ENCODE peak calls at places on chromosomes 3 and 15, in ten cellular contexts. Z, O, H, Y, U, D, T, I, F and E are unnamed samples.

GRCh38 chr3:134364061-134364935 is 9.9 kb downstream of the AMOTL2 start:
- DNase-seq in Z (peak), O (peak), H (no peak), Y (peak), U (peak), D (peak), T (peak), I (peak), F (peak), E (peak)

GRCh38 chr15:91224750-91225380 is 124.8 kb downstream of the SV2B start:
- DNase-seq in Z (no peak), O (no peak), H (peak), Y (no peak), U (peak), D (peak), T (no peak), I (peak), F (peak), E (peak)

GRCh38 chr3:160464321-160464720 is 14.7 kb upstream of the TRIM59 start:
- DNase-seq in Z (no peak), O (no peak), H (no peak), Y (no peak), U (no peak), D (no peak), T (no peak), I (no peak), F (no peak), E (no peak)

GRCh38 chr3:41117398-41117870 is 81.9 kb upstream of the CTNNB1 start:
- DNase-seq in Z (peak), O (peak), H (peak), Y (peak), U (peak), D (peak), T (peak), I (peak), F (peak), E (peak)

GRCh38 chr3:196662033-196662432 is 22.5 kb downstream of the NRROS start:
- DNase-seq in Z (no peak), O (no peak), H (no peak), Y (no peak), U (no peak), D (no peak), T (no peak), I (no peak), F (no peak), E (no peak)

GRCh38 chr3:43238801-43239200 is 47.5 kb upstream of the SNRK start:
- DNase-seq in Z (no peak), O (no peak), H (no peak), Y (no peak), U (no peak), D (no peak), T (no peak), I (no peak), F (no peak), E (peak)

GRCh38 chr3:47003461-47004368 is 24.2 kb downstream of the NBEAL2 start:
- DNase-seq in Z (no peak), O (no peak), H (no peak), Y (peak), U (no peak), D (no peak), T (no peak), I (no peak), F (no peak), E (no peak)

GRCh38 chr3:42660131-42660715 is 6.7 kb downstream of the ZBTB47 start:
- DNase-seq in Z (no peak), O (no peak), H (no peak), Y (peak), U (peak), D (no peak), T (no peak), I (no peak), F (peak), E (no peak)

GRCh38 chr15:75844629-75845390 is 1.6 kb downstream of the UBE2Q2 start:
- DNase-seq in Z (no peak), O (no peak), H (no peak), Y (no peak), U (no peak), D (no peak), T (no peak), I (no peak), F (no peak), E (no peak)

GRCh38 chr3:192122832-192123594 is 604.3 kb downstream of the FGF12 start:
- DNase-seq in Z (no peak), O (no peak), H (peak), Y (no peak), U (no peak), D (peak), T (no peak), I (no peak), F (no peak), E (no peak)

GRCh38 chr15:88651293-88651692 is 12.5 kb downstream of the ISG20 start:
- DNase-seq in Z (no peak), O (no peak), H (no peak), Y (no peak), U (peak), D (no peak), T (no peak), I (no peak), F (no peak), E (no peak)

GRCh38 chr3:54954019-54954418 is 26.2 kb upstream of the LRTM1 start:
- DNase-seq in Z (no peak), O (peak), H (no peak), Y (no peak), U (peak), D (no peak), T (no peak), I (peak), F (peak), E (peak)

GRCh38 chr3:189365609-189366564 is 194.1 kb downstream of the TPRG1 start:
- DNase-seq in Z (peak), O (no peak), H (no peak), Y (no peak), U (no peak), D (peak), T (no peak), I (no peak), F (no peak), E (no peak)

GRCh38 chr3:125589743-125590142 is 5.6 kb downstream of the OSBPL11 start:
- DNase-seq in Z (no peak), O (no peak), H (no peak), Y (no peak), U (no peak), D (peak), T (no peak), I (no peak), F (no peak), E (no peak)

GRCh38 chr3:138944842-138945645 is 1.9 kb downstream of the FOXL2 start:
- DNase-seq in Z (no peak), O (no peak), H (no peak), Y (no peak), U (no peak), D (peak), T (no peak), I (peak), F (no peak), E (peak)

GRCh38 chr15:79053894-79054293 is 36.7 kb downstream of the RASGRF1 start:
- DNase-seq in Z (no peak), O (no peak), H (no peak), Y (no peak), U (no peak), D (no peak), T (no peak), I (no peak), F (no peak), E (no peak)

GRCh38 chr15:55514414-55514850 is 6.4 kb upstream of the DNAAF4 start:
- DNase-seq in Z (no peak), O (no peak), H (no peak), Y (no peak), U (no peak), D (no peak), T (no peak), I (no peak), F (no peak), E (no peak)

GRCh38 chr3:17605032-17605431 is 137.4 kb downstream of the TBC1D5 start:
- DNase-seq in Z (no peak), O (peak), H (no peak), Y (no peak), U (peak), D (peak), T (no peak), I (no peak), F (peak), E (peak)

GRCh38 chr15:59591372-59591771 is 20.2 kb upstream of the GCNT3 start:
- DNase-seq in Z (no peak), O (no peak), H (no peak), Y (no peak), U (no peak), D (peak), T (no peak), I (no peak), F (no peak), E (no peak)

GRCh38 chr3:157128771-157129671 is 30.9 kb downstream of the CCNL1 start:
- DNase-seq in Z (no peak), O (no peak), H (no peak), Y (no peak), U (peak), D (no peak), T (peak), I (peak), F (peak), E (peak)

GRCh38 chr15:31758126-31758525 is 272.2 kb upstream of the CHRNA7 start:
- DNase-seq in Z (no peak), O (no peak), H (peak), Y (no peak), U (peak), D (peak), T (peak), I (no peak), F (peak), E (peak)

GRCh38 chr3:175526191-175526590 is 667.1 kb downstream of the NAALADL2 start:
- DNase-seq in Z (no peak), O (no peak), H (no peak), Y (no peak), U (no peak), D (no peak), T (no peak), I (no peak), F (no peak), E (no peak)

GRCh38 chr15:100725121-100726069 is 123.0 kb downstream of the ASB7 start:
- DNase-seq in Z (no peak), O (no peak), H (no peak), Y (no peak), U (peak), D (no peak), T (no peak), I (no peak), F (peak), E (peak)

GRCh38 chr15:90266485-90266884 is 1.0 kb downstream of the NGRN start:
- DNase-seq in Z (no peak), O (no peak), H (no peak), Y (no peak), U (peak), D (peak), T (no peak), I (no peak), F (peak), E (peak)

GRCh38 chr3:45688194-45688881 is 858 bp upstream of the SACM1L start:
- DNase-seq in Z (no peak), O (no peak), H (no peak), Y (no peak), U (peak), D (peak), T (no peak), I (peak), F (no peak), E (peak)

GRCh38 chr3:133894334-133895207 is 1.1 kb downstream of the RAB6B start:
- DNase-seq in Z (no peak), O (no peak), H (no peak), Y (no peak), U (no peak), D (no peak), T (no peak), I (peak), F (no peak), E (no peak)

GRCh38 chr3:158792709-158793108 is 9.1 kb upstream of the MFSD1 start:
- DNase-seq in Z (no peak), O (peak), H (no peak), Y (no peak), U (peak), D (no peak), T (no peak), I (no peak), F (peak), E (peak)

GRCh38 chr3:11835028-11835639 is 11.6 kb downstream of the TAMM41 start:
- DNase-seq in Z (no peak), O (no peak), H (no peak), Y (no peak), U (peak), D (peak), T (no peak), I (peak), F (peak), E (peak)

GRCh38 chr3:36944012-36944640 is 728 bp downstream of the TRANK1 start:
- DNase-seq in Z (no peak), O (no peak), H (no peak), Y (peak), U (peak), D (peak), T (peak), I (peak), F (peak), E (peak)

GRCh38 chr3:99753268-99753975 is 64.2 kb upstream of the CMSS1 start:
- DNase-seq in Z (no peak), O (no peak), H (peak), Y (no peak), U (peak), D (peak), T (no peak), I (peak), F (peak), E (peak)

GRCh38 chr3:66037330-66037985 is 1.3 kb downstream of the MAGI1 start:
- DNase-seq in Z (no peak), O (no peak), H (no peak), Y (peak), U (peak), D (no peak), T (peak), I (peak), F (peak), E (no peak)

GRCh38 chr15:63340878-63341277 is 40.8 kb downstream of the CA12 start:
- DNase-seq in Z (no peak), O (no peak), H (no peak), Y (no peak), U (no peak), D (no peak), T (no peak), I (no peak), F (no peak), E (peak)

GRCh38 chr15:55106155-55106554 is 90.6 kb downstream of the RSL24D1 start:
- DNase-seq in Z (no peak), O (no peak), H (no peak), Y (no peak), U (no peak), D (peak), T (no peak), I (no peak), F (peak), E (no peak)

GRCh38 chr3:123336001-123336400 is 112.9 kb downstream of the ADCY5 start:
- DNase-seq in Z (no peak), O (no peak), H (no peak), Y (peak), U (no peak), D (no peak), T (no peak), I (no peak), F (no peak), E (no peak)

GRCh38 chr3:187587012-187587544 is 83.1 kb downstream of the SST start:
- DNase-seq in Z (no peak), O (no peak), H (no peak), Y (no peak), U (no peak), D (peak), T (no peak), I (no peak), F (no peak), E (no peak)

GRCh38 chr3:141151439-141151838 is 80.2 kb upstream of the PXYLP1 start:
- DNase-seq in Z (no peak), O (no peak), H (no peak), Y (no peak), U (no peak), D (no peak), T (no peak), I (no peak), F (peak), E (no peak)

GRCh38 chr3:141152130-141152529 is 79.5 kb upstream of the PXYLP1 start:
- DNase-seq in Z (no peak), O (no peak), H (no peak), Y (no peak), U (no peak), D (no peak), T (no peak), I (no peak), F (no peak), E (no peak)

GRCh38 chr3:141150931-141151330 is 80.7 kb upstream of the PXYLP1 start:
- DNase-seq in Z (no peak), O (no peak), H (no peak), Y (no peak), U (no peak), D (no peak), T (no peak), I (no peak), F (no peak), E (no peak)

GRCh38 chr3:141148770-141149169 is 82.9 kb upstream of the PXYLP1 start:
- DNase-seq in Z (no peak), O (no peak), H (no peak), Y (no peak), U (no peak), D (no peak), T (no peak), I (no peak), F (no peak), E (no peak)

DNA sequence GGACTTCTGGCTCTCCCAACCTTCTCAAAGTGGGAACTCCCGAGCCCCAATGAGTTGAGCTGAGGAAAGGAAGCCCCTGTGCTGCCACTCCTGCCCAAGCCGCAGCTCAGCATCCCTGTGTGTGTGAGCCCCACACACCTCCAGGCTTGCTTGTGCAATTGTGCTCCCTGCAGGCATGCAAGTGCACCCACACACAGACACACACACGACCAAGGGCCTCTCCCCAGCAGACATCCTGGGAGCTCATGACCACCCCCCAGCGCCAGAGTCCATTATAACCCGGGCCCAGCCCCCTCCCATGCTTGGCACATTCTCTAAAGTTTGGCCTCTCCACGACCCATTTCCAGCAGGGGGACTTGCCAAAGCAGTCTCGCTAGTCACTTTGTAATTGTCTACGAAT is 81.2 kb upstream of the PXYLP1 start:
- DNase-seq in Z (no peak), O (no peak), H (no peak), Y (no peak), U (no peak), D (no peak), T (no peak), I (peak), F (no peak), E (no peak)
- TF ChIP-seq CTCF in Z (no peak), O (no peak), H (no peak), Y (no peak), U (no peak), D (no peak), T (no peak), I (peak), F (no peak), E (no peak)

DNA sequence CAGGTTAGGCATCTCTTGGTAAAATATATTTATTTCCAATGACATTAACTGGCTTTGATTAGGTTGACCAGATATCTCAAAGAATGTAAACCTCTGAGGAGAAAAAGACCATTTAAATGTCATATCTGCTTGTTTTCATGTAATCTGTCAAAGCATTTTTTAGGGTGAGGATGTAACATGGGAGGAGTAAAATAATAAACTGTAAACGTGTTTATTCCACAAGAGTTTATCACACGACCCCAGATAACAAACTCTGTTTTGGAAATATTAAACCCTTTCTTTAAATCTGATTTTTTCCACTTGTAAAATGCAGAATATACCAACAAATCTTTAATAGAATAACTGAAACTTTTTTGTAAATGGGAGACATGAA is 1.6 kb downstream of the TM4SF1 start:
- DNase-seq in Z (no peak), O (no peak), H (no peak), Y (no peak), U (no peak), D (no peak), T (no peak), I (no peak), F (no peak), E (no peak)
- H3K4me3 ChIP-seq in Z (peak), O (peak), H (no peak), Y (peak), U (peak), D (no peak), T (no peak), I (no peak), F (peak), E (no peak)

GRCh38 chr3:87307805-87308204 is 31.4 kb upstream of the POU1F1 start:
- DNase-seq in Z (no peak), O (no peak), H (no peak), Y (no peak), U (no peak), D (no peak), T (no peak), I (no peak), F (peak), E (no peak)

GRCh38 chr3:87311309-87311708 is 34.9 kb upstream of the POU1F1 start:
- DNase-seq in Z (no peak), O (no peak), H (no peak), Y (no peak), U (no peak), D (no peak), T (no peak), I (no peak), F (peak), E (peak)

GRCh38 chr3:87313641-87314040 is 37.3 kb upstream of the POU1F1 start:
- DNase-seq in Z (no peak), O (no peak), H (no peak), Y (no peak), U (no peak), D (no peak), T (no peak), I (no peak), F (no peak), E (no peak)

GRCh38 chr3:87305517-87305916 is 29.1 kb upstream of the POU1F1 start:
- DNase-seq in Z (no peak), O (no peak), H (no peak), Y (no peak), U (no peak), D (no peak), T (no peak), I (no peak), F (no peak), E (no peak)

DNA sequence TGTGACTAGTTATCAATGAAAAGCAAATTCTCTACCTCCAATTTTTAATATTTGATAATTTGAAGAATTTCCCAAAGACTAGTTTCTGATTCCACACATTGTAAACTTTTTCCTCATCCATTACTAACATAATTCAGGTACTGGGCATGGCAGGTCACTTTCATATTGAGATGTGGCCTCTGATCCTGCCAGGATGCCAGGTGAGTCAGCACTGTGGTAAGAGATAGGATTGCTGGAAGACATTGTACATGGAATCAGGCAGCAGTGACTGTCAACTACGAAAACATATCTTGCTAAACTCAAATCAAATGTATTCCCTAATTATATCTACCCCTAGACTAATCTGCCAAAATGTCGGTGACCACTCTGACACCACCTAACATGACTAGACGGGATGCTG is 33.2 kb upstream of the POU1F1 start:
- DNase-seq in Z (no peak), O (no peak), H (no peak), Y (no peak), U (no peak), D (no peak), T (no peak), I (no peak), F (no peak), E (no peak)
- TF ChIP-seq CTCF in Z (no peak), O (no peak), H (no peak), Y (no peak), U (no peak), D (no peak), T (no peak), I (no peak), F (no peak), E (no peak)

GRCh38 chr3:64457811-64458210 is 230.0 kb downstream of the ADAMTS9 start:
- DNase-seq in Z (no peak), O (no peak), H (no peak), Y (no peak), U (no peak), D (no peak), T (no peak), I (no peak), F (no peak), E (no peak)

GRCh38 chr3:64460877-64461276 is 226.9 kb downstream of the ADAMTS9 start:
- DNase-seq in Z (no peak), O (peak), H (no peak), Y (no peak), U (peak), D (no peak), T (no peak), I (no peak), F (peak), E (peak)

GRCh38 chr3:64456674-64457073 is 231.1 kb downstream of the ADAMTS9 start:
- DNase-seq in Z (no peak), O (no peak), H (no peak), Y (no peak), U (no peak), D (no peak), T (no peak), I (peak), F (no peak), E (no peak)

GRCh38 chr3:64462203-64463120 is 225.3 kb downstream of the ADAMTS9 start:
- DNase-seq in Z (no peak), O (peak), H (no peak), Y (no peak), U (peak), D (no peak), T (no peak), I (no peak), F (peak), E (peak)

GRCh38 chr3:64459711-64460110 is 228.1 kb downstream of the ADAMTS9 start:
- DNase-seq in Z (no peak), O (peak), H (no peak), Y (no peak), U (peak), D (no peak), T (no peak), I (no peak), F (peak), E (peak)
- H3K4me3 ChIP-seq in Z (no peak), O (no peak), H (no peak), Y (no peak), U (no peak), D (no peak), T (no peak), I (no peak), F (no peak), E (no peak)

GRCh38 chr3:5011555-5012256 is 32.5 kb downstream of the BHLHE40 start:
- DNase-seq in Z (no peak), O (no peak), H (peak), Y (no peak), U (no peak), D (peak), T (peak), I (no peak), F (no peak), E (no peak)
- TF ChIP-seq CTCF in Z (no peak), O (no peak), H (no peak), Y (no peak), U (no peak), D (no peak), T (no peak), I (no peak), F (no peak), E (no peak)